ENCODE peak calls at places on chromosomes 7 and 10, in seven cellular contexts. O is hepatocyte, F is SK-N-SH, J is GM23248, X is mesenchymal stem cell, U is IMR-90, S is PC-3. N is an unnamed sample.

GRCh38 chr10:48698971-48699627 is 14.4 kb downstream of the WDFY4 start:
- DNase-seq in O (no peak), F (no peak), J (no peak), X (no peak), U (no peak), S (no peak), N (no peak)

GRCh38 chr10:132964231-132964630 is 21.9 kb upstream of the CFAP46 start:
- DNase-seq in O (no peak), F (no peak), J (no peak), X (no peak), U (no peak), S (no peak), N (no peak)

GRCh38 chr10:89702121-89702480 is 711 bp downstream of the KIF20B start:
- DNase-seq in O (peak), F (peak), J (peak), X (peak), U (peak), S (peak), N (no peak)

GRCh38 chr10:13346280-13346819 is 1.7 kb downstream of the SEPHS1 start:
- DNase-seq in O (peak), F (no peak), J (peak), X (peak), U (peak), S (peak), N (no peak)

GRCh38 chr7:86904949-86905834 is 154.3 kb downstream of the ELAPOR2 start:
- DNase-seq in O (peak), F (peak), J (peak), X (peak), U (peak), S (peak), N (no peak)

GRCh38 chr7:7567898-7568531 is 1.3 kb downstream of the MIOS start:
- DNase-seq in O (no peak), F (no peak), J (peak), X (no peak), U (no peak), S (peak), N (no peak)

GRCh38 chr10:86221442-86222335 is 144.9 kb downstream of the GRID1 start:
- DNase-seq in O (no peak), F (no peak), J (no peak), X (no peak), U (no peak), S (no peak), N (no peak)

GRCh38 chr10:103637855-103638561 is 144.5 kb downstream of the NEURL1 start:
- DNase-seq in O (no peak), F (no peak), J (peak), X (no peak), U (peak), S (no peak), N (no peak)

GRCh38 chr10:115606727-115607126 is 513.6 kb downstream of the ATRNL1 start:
- DNase-seq in O (no peak), F (no peak), J (no peak), X (no peak), U (no peak), S (no peak), N (no peak)

GRCh38 chr7:14687777-14688176 is 214.8 kb downstream of the DGKB start:
- DNase-seq in O (no peak), F (peak), J (no peak), X (peak), U (no peak), S (no peak), N (no peak)

GRCh38 chr7:100010901-100011300 is 4.5 kb upstream of the ZKSCAN1 start:
- DNase-seq in O (no peak), F (no peak), J (no peak), X (no peak), U (no peak), S (no peak), N (no peak)

GRCh38 chr7:80960228-80960627 is 41.4 kb upstream of the SEMA3C start:
- DNase-seq in O (no peak), F (no peak), J (peak), X (no peak), U (no peak), S (peak), N (no peak)

GRCh38 chr7:98807306-98807880 is 62.4 kb downstream of the TMEM130 start:
- DNase-seq in O (no peak), F (no peak), J (no peak), X (no peak), U (no peak), S (no peak), N (no peak)

GRCh38 chr10:2137549-2138174 is 400.3 kb upstream of the ADARB2 start:
- DNase-seq in O (peak), F (no peak), J (no peak), X (peak), U (no peak), S (peak), N (no peak)

GRCh38 chr7:73520673-73521635 is 1.1 kb downstream of the BAZ1B start:
- DNase-seq in O (peak), F (peak), J (peak), X (peak), U (peak), S (peak), N (no peak)

GRCh38 chr10:29417324-29417723 is 128.5 kb downstream of the LYZL1 start:
- DNase-seq in O (no peak), F (no peak), J (no peak), X (no peak), U (no peak), S (no peak), N (no peak)

GRCh38 chr7:155166673-155167370 is 96.7 kb downstream of the HTR5A start:
- DNase-seq in O (peak), F (no peak), J (peak), X (peak), U (peak), S (peak), N (peak)

GRCh38 chr7:138979226-138979979 is 1.8 kb downstream of the KIAA1549 start:
- DNase-seq in O (no peak), F (peak), J (peak), X (peak), U (peak), S (peak), N (no peak)

GRCh38 chr10:36670616-36671402 is 454.6 kb upstream of the ANKRD30A start:
- DNase-seq in O (no peak), F (no peak), J (peak), X (peak), U (peak), S (peak), N (no peak)

DNA sequence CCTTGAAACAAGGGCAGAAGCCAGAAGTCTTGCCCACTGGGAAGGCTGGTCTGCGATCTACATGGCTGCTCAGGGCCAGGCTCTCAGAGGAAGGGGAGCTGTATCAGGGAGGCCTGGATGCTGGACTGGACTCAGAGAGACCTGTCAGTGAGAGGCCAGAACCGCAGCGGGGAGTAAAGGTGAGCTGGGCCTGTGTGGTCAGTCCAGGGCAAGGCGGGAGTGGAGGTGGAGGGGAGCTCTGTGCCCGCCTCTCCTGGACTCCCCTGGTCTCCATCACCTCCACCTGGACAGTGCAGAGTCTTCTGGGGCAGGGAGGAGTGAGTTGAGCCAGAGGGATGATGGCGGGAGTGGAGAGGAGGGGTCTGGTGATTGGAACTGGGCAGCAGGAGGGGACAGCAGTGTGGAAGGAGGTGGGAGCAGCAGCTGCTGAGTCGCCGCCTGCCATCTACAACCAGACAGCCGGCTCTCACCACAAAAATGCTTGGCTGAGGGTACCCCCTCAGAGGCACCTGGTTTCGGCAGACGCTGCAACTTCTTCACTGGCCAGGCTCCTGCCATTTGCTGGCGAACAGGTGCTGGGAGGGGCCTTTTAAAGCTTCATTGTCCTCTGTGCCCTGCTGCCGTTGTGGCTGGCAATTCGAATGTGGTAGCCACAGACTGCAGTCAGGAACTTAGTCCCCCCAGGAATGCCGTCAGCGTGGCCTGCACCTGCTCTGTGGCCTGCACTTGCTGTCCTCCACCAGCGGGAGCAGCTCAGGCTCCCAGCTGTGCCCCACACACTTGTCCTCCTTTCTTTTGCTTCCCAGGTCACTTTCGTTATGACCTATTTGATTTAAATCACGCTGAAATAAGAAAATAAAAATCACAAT is 3.5 kb downstream of the RASSF4 start:
- DNase-seq in O (no peak), F (no peak), J (no peak), X (peak), U (no peak), S (no peak), N (no peak)
- H2AFZ ChIP-seq in O (no peak), F (no peak), J (no peak), X (no peak), U (peak), S (no peak), N (no peak)

GRCh38 chr7:151460474-151460855 is 20.5 kb upstream of the CRYGN start:
- DNase-seq in O (peak), F (no peak), J (peak), X (no peak), U (no peak), S (no peak), N (no peak)
- H2AFZ ChIP-seq in O (no peak), F (peak), J (peak), X (no peak), U (peak), S (peak), N (no peak)

GRCh38 chr7:121456015-121456414 is 59.9 kb upstream of the FAM3C start:
- DNase-seq in O (no peak), F (no peak), J (no peak), X (no peak), U (no peak), S (no peak), N (no peak)
- H2AFZ ChIP-seq in O (no peak), F (no peak), J (no peak), X (no peak), U (no peak), S (no peak), N (no peak)

GRCh38 chr10:3876563-3876962 is 91.6 kb upstream of the KLF6 start:
- DNase-seq in O (no peak), F (no peak), J (peak), X (no peak), U (no peak), S (no peak), N (no peak)

GRCh38 chr10:3873728-3874461 is 88.9 kb upstream of the KLF6 start:
- DNase-seq in O (peak), F (peak), J (peak), X (peak), U (peak), S (no peak), N (no peak)

GRCh38 chr10:3877092-3878000 is 92.3 kb upstream of the KLF6 start:
- DNase-seq in O (no peak), F (no peak), J (peak), X (no peak), U (no peak), S (peak), N (no peak)

GRCh38 chr10:3874988-3875841 is 90.2 kb upstream of the KLF6 start:
- DNase-seq in O (no peak), F (no peak), J (no peak), X (no peak), U (no peak), S (no peak), N (no peak)

DNA sequence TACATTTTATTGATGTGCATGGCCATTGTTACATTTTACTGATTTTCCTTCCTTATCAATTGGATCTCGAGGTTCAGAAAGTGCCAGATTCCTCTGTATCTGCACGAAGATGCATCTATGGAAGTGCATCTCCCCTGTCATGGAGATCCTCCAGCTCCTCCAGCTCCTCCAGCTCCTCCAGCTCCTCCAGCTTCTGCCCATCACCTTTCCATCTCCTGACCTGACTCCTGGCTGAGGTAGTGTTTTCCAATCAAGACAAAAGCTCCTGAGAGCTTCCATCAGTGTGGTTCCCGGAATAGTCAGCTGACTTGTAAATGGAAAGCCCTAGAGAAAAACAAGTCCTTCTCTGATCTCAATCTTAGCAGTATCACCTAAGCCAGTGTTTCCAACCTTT is 90.8 kb upstream of the KLF6 start:
- DNase-seq in O (no peak), F (no peak), J (no peak), X (no peak), U (no peak), S (no peak), N (no peak)
- H2AFZ ChIP-seq in O (no peak), F (no peak), J (no peak), X (no peak), U (peak), S (no peak), N (no peak)

DNA sequence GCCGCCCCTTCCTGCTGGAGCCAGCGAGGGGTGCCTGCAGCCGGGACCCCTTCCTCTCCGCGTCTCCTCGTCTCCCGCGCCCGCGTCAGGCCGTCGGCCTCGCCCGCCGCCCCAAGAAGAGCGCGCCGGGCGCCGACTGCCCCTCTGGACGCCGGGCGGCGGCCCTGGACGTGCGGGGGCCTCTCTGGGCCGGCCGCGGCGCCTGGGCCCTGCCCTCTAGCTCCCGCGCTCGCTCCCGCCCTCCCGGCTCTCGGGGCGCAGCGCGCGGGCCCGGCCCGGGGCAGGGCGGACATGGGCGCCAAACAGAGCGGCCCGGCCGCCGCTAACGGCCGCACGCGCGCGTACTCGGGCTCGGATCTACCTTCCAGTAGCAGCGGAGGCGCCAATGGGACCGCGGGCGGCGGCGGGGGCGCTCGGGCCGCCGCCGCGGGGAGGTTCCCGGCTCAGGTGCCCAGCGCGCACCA is 702 bp downstream of the ZNRF2 start:
- DNase-seq in O (peak), F (peak), J (peak), X (no peak), U (peak), S (peak), N (no peak)
- H2AFZ ChIP-seq in O (peak), F (peak), J (peak), X (peak), U (peak), S (peak), N (no peak)

DNA sequence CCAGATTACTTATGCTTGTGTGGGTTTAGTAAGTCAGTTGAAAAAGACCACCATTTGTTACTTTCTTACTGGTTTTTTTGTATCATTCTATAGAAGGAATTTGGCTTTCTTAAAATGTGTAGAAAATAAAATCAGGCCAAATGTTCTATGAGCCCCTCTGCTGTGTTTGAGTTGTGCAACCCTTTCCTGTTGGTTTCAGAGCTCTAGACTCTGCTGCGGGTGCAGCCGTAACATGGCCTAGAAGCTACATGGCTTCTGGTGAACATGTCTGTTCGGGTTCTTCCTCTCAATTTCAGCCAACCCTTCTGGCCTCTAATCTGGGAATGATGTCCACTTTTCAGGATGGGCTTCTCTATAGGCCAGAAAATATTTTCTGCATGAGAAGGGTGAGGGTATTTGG is 56.6 kb upstream of the RAB18 start:
- DNase-seq in O (no peak), F (no peak), J (no peak), X (no peak), U (no peak), S (no peak), N (no peak)
- H2AFZ ChIP-seq in O (no peak), F (no peak), J (no peak), X (no peak), U (no peak), S (no peak), N (no peak)

DNA sequence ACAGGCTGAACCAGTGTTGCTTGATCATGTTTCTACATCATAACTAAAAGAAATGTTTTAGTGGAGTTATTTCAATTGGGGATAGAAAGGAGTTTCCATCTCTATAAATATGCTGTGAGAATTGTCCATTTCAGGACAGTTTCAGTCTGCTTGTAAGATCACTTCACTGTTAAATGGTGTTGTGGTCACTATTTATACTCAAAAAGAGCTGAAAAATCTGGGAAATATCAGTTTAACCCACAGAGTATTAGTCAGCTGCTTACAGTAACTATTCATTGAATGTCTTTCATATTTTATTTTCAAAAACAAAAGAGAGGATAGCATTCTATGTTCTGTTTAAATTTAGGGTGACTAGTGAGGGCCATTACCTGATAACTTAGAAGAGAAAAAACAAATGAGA is 85.4 kb upstream of the PLXDC2 start:
- DNase-seq in O (no peak), F (no peak), J (peak), X (peak), U (peak), S (no peak), N (no peak)
- H2AFZ ChIP-seq in O (no peak), F (peak), J (no peak), X (no peak), U (no peak), S (no peak), N (no peak)